ENCODE peak calls at places on chromosomes 7 and 10, in ten cellular contexts. G is upper lobe of right lung, T is cardiac muscle cell, R is mammary epithelial cell, C is BE2C, Q is body of pancreas, W is OCI-LY7, Y is cardiac fibroblast, I is tibial artery, F is IMR-90. A is an unnamed sample.

GRCh38 chr7:102279537-102280400 is 6.9 kb upstream of the SH2B2 start:
- DNase-seq in I (no peak), R (peak; percentile 15), W (peak; percentile 88), Y (peak; percentile 65), G (peak; percentile 75), Q (peak; percentile 52), T (peak; percentile 78), C (peak; percentile 83), F (peak; percentile 55), A (peak; percentile 50)

GRCh38 chr7:117113871-117114270 is 160.6 kb downstream of the ST7 start:
- DNase-seq in T (no peak), G (no peak), W (no peak), Y (no peak), C (no peak), F (no peak), R (no peak), I (no peak), Q (no peak), A (no peak)

GRCh38 chr7:1912472-1913289 is 242.6 kb downstream of the ELFN1 start:
- DNase-seq in F (peak; percentile 92), C (peak; percentile 92), Q (no peak), W (no peak), I (no peak), T (peak; percentile 46), R (no peak), G (no peak), Y (peak; percentile 82), A (no peak)

GRCh38 chr7:100875356-100875751 is 451 bp downstream of the SRRT start:
- DNase-seq in G (no peak), Y (no peak), F (no peak), W (peak; percentile 58), Q (peak; percentile 47), C (no peak), I (no peak), R (peak; percentile 27), T (no peak), A (no peak)

GRCh38 chr7:129780257-129781127 is 169.0 kb downstream of the NRF1 start:
- DNase-seq in W (peak; percentile 79), I (no peak), Q (peak; percentile 95), F (no peak), Y (no peak), T (peak; percentile 47), R (peak; percentile 90), G (peak; percentile 96), C (peak; percentile 65), A (peak; percentile 78)

GRCh38 chr10:79379512-79380124 is 32.3 kb downstream of the PPIF start:
- DNase-seq in T (peak; percentile 28), C (no peak), G (no peak), Q (no peak), I (peak; percentile 76), R (no peak), W (no peak), F (no peak), Y (peak; percentile 69), A (peak; percentile 80)

GRCh38 chr7:8064828-8065227 is 96.2 kb downstream of the GLCCI1 start:
- DNase-seq in Y (no peak), I (no peak), C (no peak), G (no peak), W (no peak), Q (no peak), T (no peak), R (no peak), F (peak; percentile 9), A (no peak)

GRCh38 chr10:91885362-91886079 is 23.8 kb downstream of the FGFBP3 start:
- DNase-seq in Q (no peak), T (no peak), C (no peak), G (no peak), I (no peak), F (no peak), R (no peak), W (no peak), Y (no peak), A (no peak)

GRCh38 chr7:133904766-133905165 is 222.4 kb upstream of the LRGUK start:
- DNase-seq in W (no peak), G (no peak), C (no peak), T (no peak), F (no peak), I (no peak), Y (no peak), R (no peak), Q (no peak), A (no peak)

GRCh38 chr10:129872001-129872400 is 92.1 kb downstream of the EBF3 start:
- DNase-seq in Q (no peak), C (no peak), F (no peak), Y (no peak), T (no peak), I (no peak), G (no peak), R (no peak), W (no peak), A (no peak)

GRCh38 chr7:82957521-82957920 is 205.2 kb downstream of the PCLO start:
- DNase-seq in T (no peak), R (no peak), F (no peak), C (no peak), I (no peak), W (no peak), Q (no peak), Y (no peak), G (no peak), A (no peak)

GRCh38 chr7:137508437-137509175 is 165.1 kb upstream of the PTN start:
- DNase-seq in G (no peak), C (no peak), W (no peak), T (no peak), Y (peak; percentile 75), R (peak; percentile 62), Q (no peak), F (peak; percentile 90), I (no peak), A (no peak)

GRCh38 chr10:79129361-79129997 is 60.7 kb downstream of the ZMIZ1 start:
- DNase-seq in C (peak; percentile 80), W (no peak), F (peak; percentile 68), T (peak; percentile 73), Y (peak; percentile 54), I (no peak), R (no peak), Q (no peak), G (no peak), A (no peak)

GRCh38 chr10:123133511-123133910 is 2.3 kb upstream of the HMX3 start:
- DNase-seq in Q (no peak), Y (no peak), F (no peak), W (no peak), C (no peak), I (no peak), R (no peak), G (no peak), T (no peak), A (no peak)

GRCh38 chr10:123134058-123134914 is 1.5 kb upstream of the HMX3 start:
- DNase-seq in G (no peak), Y (peak; percentile 43), R (no peak), W (no peak), C (no peak), I (no peak), T (no peak), F (no peak), Q (no peak), A (no peak)

GRCh38 chr10:123135415-123136141 is at the start of gene HMX3:
- DNase-seq in W (no peak), C (no peak), R (peak; percentile 27), T (no peak), F (peak; percentile 23), Y (peak; percentile 54), I (no peak), G (no peak), Q (no peak), A (no peak)

GRCh38 chr10:123136221-123136805 is 543 bp downstream of the HMX3 start:
- DNase-seq in I (no peak), G (no peak), Y (no peak), F (no peak), T (no peak), C (no peak), Q (no peak), W (no peak), R (no peak), A (no peak)

GRCh38 chr10:123134915-123135414 is 805 bp upstream of the HMX3 start:
- DNase-seq in T (no peak), F (no peak), C (no peak), Y (no peak), I (no peak), R (no peak), Q (no peak), W (no peak), G (no peak), A (no peak)
- H3K4me3 ChIP-seq in T (peak overlapping the region; percentile 18), F (no peak overlapping the region), C (peak overlapping the region; percentile 26), Y (no peak overlapping the region), I (no peak overlapping the region), R (no peak overlapping the region), Q (no peak overlapping the region), W (peak overlapping the region; percentile 34), G (peak overlapping the region; percentile 39), A (no peak overlapping the region)

DNA sequence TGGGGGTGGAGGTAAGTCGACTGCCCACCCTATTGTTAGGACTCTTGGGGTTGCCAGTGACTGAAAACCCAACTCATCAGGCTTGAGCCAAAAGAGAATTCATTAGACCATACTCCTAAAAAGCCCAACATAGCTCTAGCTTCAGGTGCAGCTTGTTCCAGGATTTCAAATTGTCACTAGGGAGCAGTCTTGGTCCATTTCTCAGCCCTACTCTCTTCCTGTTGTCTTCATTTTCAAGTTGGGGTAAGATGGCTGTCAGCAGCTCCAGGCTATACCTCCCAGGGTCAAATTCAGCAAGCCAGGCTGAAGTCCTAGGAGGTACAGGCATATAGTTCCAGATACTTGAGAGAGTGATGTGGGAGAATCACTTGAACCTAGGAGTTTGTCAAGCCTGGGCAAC is 14.9 kb upstream of the COL13A1 start:
- DNase-seq in Y (peak; percentile 76), W (peak; percentile 14), I (no peak), F (peak; percentile 56), R (peak; percentile 35), Q (no peak), T (no peak), C (no peak), G (no peak), A (no peak)
- TF ChIP-seq CTCF in Y (peak; percentile 65), W (peak; percentile 49), I (peak; percentile 18), F (peak; percentile 65), R (peak; percentile 47), Q (no peak), T (peak; percentile 52), C (no peak), G (peak; percentile 14), A (peak; percentile 20)

GRCh38 chr7:97107192-97107800 is 10.2 kb upstream of the SDHAF3 start:
- DNase-seq in G (no peak), F (peak; percentile 17), I (no peak), T (no peak), W (no peak), C (no peak), Y (peak; percentile 45), Q (no peak), R (no peak), A (no peak)

GRCh38 chr7:97104719-97105129 is 12.8 kb upstream of the SDHAF3 start:
- DNase-seq in Y (peak; percentile 84), Q (peak; percentile 88), G (peak; percentile 92), F (peak; percentile 60), C (peak; percentile 90), R (peak; percentile 47), W (peak; percentile 67), I (peak; percentile 74), T (peak; percentile 94), A (peak; percentile 90)
- H3K4me3 ChIP-seq in Y (no peak overlapping the region), Q (no peak overlapping the region), G (no peak overlapping the region), F (no peak overlapping the region), C (no peak overlapping the region), R (no peak overlapping the region), W (no peak overlapping the region), I (no peak overlapping the region), T (no peak overlapping the region), A (no peak overlapping the region)

DNA sequence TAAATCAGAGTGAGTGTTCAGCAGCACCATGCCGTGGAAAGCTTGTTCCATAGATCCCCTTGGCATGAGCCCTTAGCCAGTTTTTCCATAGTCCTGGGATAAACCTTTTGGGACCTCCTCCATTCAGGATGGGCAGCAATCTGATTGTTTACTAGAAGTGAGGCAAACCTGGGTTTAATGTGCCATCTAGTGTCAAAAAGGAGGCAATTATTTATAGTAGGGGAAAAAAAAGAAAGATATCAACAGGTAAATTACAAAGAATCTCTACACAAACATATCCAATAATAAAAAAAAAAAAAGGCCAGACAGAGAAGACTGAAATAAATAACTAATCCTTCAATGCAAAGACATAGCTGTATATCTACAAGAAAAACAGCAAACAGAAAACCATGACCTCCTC is 229.0 kb upstream of the STK17A start:
- DNase-seq in T (no peak), I (no peak), R (no peak), C (no peak), F (no peak), Q (no peak), Y (no peak), G (no peak), W (peak; percentile 5), A (no peak)
- TF ChIP-seq CTCF in T (no peak), I (no peak), R (no peak), C (peak; percentile 3), F (no peak), Q (no peak), Y (peak; percentile 8), G (no peak), W (peak; percentile 50), A (no peak)

A was measured in right lobe of liver.